ENCODE peak calls at places on chromosomes 7 and 10, in ten cellular contexts. X is HepG2; N is effector CD8-positive, alpha-beta T cell; Z is effector CD4-positive, alpha-beta T cell; S is non-pigmented ciliary epithelial cell; K is AG04450; G is SK-N-SH; A is iris pigment epithelial cell; V is stimulated activated CD8-positive, alpha-beta memory T cell treated with anti-CD3 and anti-CD28 coated beads, Interleukin-15, amount 100 ng/mL, for 4 hours; E is transverse colon. R is an unnamed sample.

GRCh38 chr10:101446947-101447346 is 93.0 kb downstream of the BTRC start:
- DNase-seq in X (no peak), N (no peak), Z (no peak), S (no peak), K (no peak), G (no peak), A (no peak), V (no peak), E (no peak), R (no peak)

GRCh38 chr7:135177021-135177696 is 6.7 kb upstream of the CYREN start:
- DNase-seq in X (peak; percentile 26), N (no peak), Z (no peak), S (no peak), K (no peak), G (no peak), A (no peak), V (no peak), E (no peak), R (no peak)

GRCh38 chr10:14889318-14889717 is 10.7 kb downstream of the SUV39H2 start:
- DNase-seq in X (no peak), N (no peak), Z (no peak), S (no peak), K (no peak), G (peak; percentile 20), A (peak; percentile 45), V (no peak), E (no peak), R (no peak)

GRCh38 chr10:78211476-78212110 is 177.9 kb downstream of the RPS24 start:
- DNase-seq in X (peak; percentile 16), N (no peak), Z (no peak), S (peak; percentile 14), K (peak; percentile 30), G (peak; percentile 71), A (peak; percentile 38), V (no peak), E (no peak), R (peak; percentile 69)

GRCh38 chr10:29642996-29643395 is 8.2 kb upstream of the SVIL start:
- DNase-seq in X (no peak), N (no peak), Z (no peak), S (no peak), K (no peak), G (no peak), A (peak; percentile 83), V (no peak), E (no peak), R (no peak)

GRCh38 chr7:64884085-64884912 is 18.8 kb upstream of the ZNF273 start:
- DNase-seq in X (no peak), N (no peak), Z (no peak), S (no peak), K (no peak), G (peak; percentile 14), A (no peak), V (no peak), E (no peak), R (no peak)

GRCh38 chr10:102003541-102003940 is 52.4 kb downstream of the ARMH3 start:
- DNase-seq in X (no peak), N (no peak), Z (no peak), S (no peak), K (no peak), G (no peak), A (peak; percentile 79), V (no peak), E (no peak), R (no peak)

GRCh38 chr10:120997313-120998102 is 146.3 kb downstream of the WDR11 start:
- DNase-seq in X (no peak), N (no peak), Z (no peak), S (no peak), K (no peak), G (no peak), A (no peak), V (no peak), E (no peak), R (no peak)

GRCh38 chr7:90661290-90662151 is 65.4 kb downstream of the CDK14 start:
- DNase-seq in X (no peak), N (no peak), Z (no peak), S (no peak), K (no peak), G (no peak), A (peak; percentile 42), V (no peak), E (no peak), R (no peak)

GRCh38 chr10:96743988-96744585 is 23.8 kb upstream of the PIK3AP1 start:
- DNase-seq in X (peak; percentile 44), N (no peak), Z (no peak), S (peak; percentile 8), K (no peak), G (peak; percentile 33), A (peak; percentile 45), V (no peak), E (no peak), R (peak; percentile 31)

GRCh38 chr7:54596747-54597146 is 54.6 kb downstream of the VSTM2A start:
- DNase-seq in X (no peak), N (no peak), Z (no peak), S (no peak), K (no peak), G (no peak), A (no peak), V (no peak), E (no peak), R (no peak)

GRCh38 chr10:13632879-13633437 is 46.2 kb downstream of the PRPF18 start:
- DNase-seq in X (no peak), N (no peak), Z (no peak), S (no peak), K (no peak), G (no peak), A (no peak), V (no peak), E (no peak), R (no peak)

GRCh38 chr7:70040971-70041766 is 442.9 kb downstream of the AUTS2 start:
- DNase-seq in X (no peak), N (no peak), Z (no peak), S (no peak), K (no peak), G (no peak), A (no peak), V (no peak), E (no peak), R (peak; percentile 36)

GRCh38 chr10:119495061-119495505 is 47.4 kb downstream of the RGS10 start:
- DNase-seq in X (no peak), N (no peak), Z (no peak), S (no peak), K (no peak), G (no peak), A (no peak), V (no peak), E (no peak), R (no peak)

GRCh38 chr7:132430041-132430440 is 146.2 kb downstream of the PLXNA4 start:
- DNase-seq in X (no peak), N (no peak), Z (no peak), S (no peak), K (no peak), G (peak; percentile 42), A (no peak), V (no peak), E (no peak), R (no peak)

GRCh38 chr7:46450871-46451270 is 529.8 kb upstream of the IGFBP3 start:
- DNase-seq in X (no peak), N (no peak), Z (no peak), S (no peak), K (no peak), G (no peak), A (no peak), V (no peak), E (no peak), R (no peak)

GRCh38 chr7:47008461-47008860 is 573.5 kb downstream of the TNS3 start:
- DNase-seq in X (no peak), N (no peak), Z (no peak), S (no peak), K (no peak), G (no peak), A (no peak), V (no peak), E (no peak), R (no peak)

GRCh38 chr7:120731276-120731675 is 126.7 kb downstream of the TSPAN12 start:
- DNase-seq in X (no peak), N (no peak), Z (no peak), S (no peak), K (no peak), G (no peak), A (no peak), V (no peak), E (no peak), R (no peak)

GRCh38 chr7:123184271-123184670 is 15.5 kb downstream of the SLC13A1 start:
- DNase-seq in X (no peak), N (no peak), Z (no peak), S (no peak), K (no peak), G (no peak), A (peak; percentile 70), V (no peak), E (no peak), R (no peak)

GRCh38 chr7:76318488-76319353 is 16.2 kb downstream of the HSPB1 start:
- DNase-seq in X (peak; percentile 84), N (peak; percentile 31), Z (peak; percentile 51), S (no peak), K (peak; percentile 76), G (peak; percentile 79), A (peak; percentile 96), V (no peak), E (peak; percentile 86), R (peak; percentile 85)

GRCh38 chr7:116089293-116089692 is 58.7 kb upstream of the TFEC start:
- DNase-seq in X (no peak), N (no peak), Z (no peak), S (no peak), K (no peak), G (no peak), A (no peak), V (no peak), E (no peak), R (no peak)

GRCh38 chr7:158001621-158002320 is 585.9 kb downstream of the PTPRN2 start:
- DNase-seq in X (no peak), N (no peak), Z (no peak), S (no peak), K (no peak), G (peak; percentile 78), A (no peak), V (no peak), E (no peak), R (peak; percentile 31)